ENCODE peak calls at places on chromosomes 4 and X, in six cellular contexts. One of them, this sample, is unnamed.
A peak's percentile ranks its signal among the peaks of the same experiment; 100 is the strongest.

GRCh38 chr4:173763374-173763773 is 233.3 kb upstream of the HAND2 start:
- DNase-seq in transverse colon: no peak
- DNase-seq in cardiac fibroblast: no peak
- DNase-seq in GM13976: no peak
- DNase-seq in lung: no peak
- DNase-seq in mammary epithelial cell: no peak
- DNase-seq in this sample: no peak

GRCh38 chrX:9940397-9940796 is 26.8 kb upstream of the CLDN34 start:
- DNase-seq in transverse colon: no peak
- DNase-seq in cardiac fibroblast: peak; percentile 54
- DNase-seq in GM13976: no peak
- DNase-seq in lung: no peak
- DNase-seq in mammary epithelial cell: peak; percentile 54
- DNase-seq in this sample: no peak

GRCh38 chr4:31467781-31468180 is 747.6 kb downstream of the PCDH7 start:
- DNase-seq in transverse colon: no peak
- DNase-seq in cardiac fibroblast: peak; percentile 54
- DNase-seq in GM13976: no peak
- DNase-seq in lung: no peak
- DNase-seq in mammary epithelial cell: peak; percentile 12
- DNase-seq in this sample: no peak

GRCh38 chrX:57104406-57104805 is 16.9 kb downstream of the SPIN2B start:
- DNase-seq in transverse colon: peak; percentile 15
- DNase-seq in cardiac fibroblast: no peak
- DNase-seq in GM13976: no peak
- DNase-seq in lung: no peak
- DNase-seq in mammary epithelial cell: no peak
- DNase-seq in this sample: no peak

GRCh38 chrX:69562904-69563568 is 52.9 kb upstream of the EDA start:
- DNase-seq in transverse colon: no peak
- DNase-seq in cardiac fibroblast: no peak
- DNase-seq in GM13976: no peak
- DNase-seq in lung: no peak
- DNase-seq in mammary epithelial cell: no peak
- DNase-seq in this sample: no peak

GRCh38 chr4:130203571-130203970 is 1107.6 kb downstream of the C4orf33 start:
- DNase-seq in transverse colon: no peak
- DNase-seq in cardiac fibroblast: no peak
- DNase-seq in GM13976: no peak
- DNase-seq in lung: no peak
- DNase-seq in mammary epithelial cell: no peak
- DNase-seq in this sample: no peak

GRCh38 chr4:159146007-159146330 is 43.1 kb downstream of the RAPGEF2 start:
- DNase-seq in transverse colon: no peak
- DNase-seq in cardiac fibroblast: peak; percentile 26
- DNase-seq in GM13976: no peak
- DNase-seq in lung: no peak
- DNase-seq in mammary epithelial cell: no peak
- DNase-seq in this sample: no peak

GRCh38 chr4:71270901-71271300 is 67.9 kb upstream of the SLC4A4 start:
- DNase-seq in transverse colon: peak; percentile 28
- DNase-seq in cardiac fibroblast: peak; percentile 53
- DNase-seq in GM13976: peak; percentile 17
- DNase-seq in lung: no peak
- DNase-seq in mammary epithelial cell: no peak
- DNase-seq in this sample: peak; percentile 63

GRCh38 chr4:35538807-35539206 is 705.5 kb downstream of the ARAP2 start:
- DNase-seq in transverse colon: no peak
- DNase-seq in cardiac fibroblast: no peak
- DNase-seq in GM13976: no peak
- DNase-seq in lung: no peak
- DNase-seq in mammary epithelial cell: no peak
- DNase-seq in this sample: no peak

GRCh38 chrX:9856596-9856995 is 70.4 kb downstream of the SHROOM2 start:
- DNase-seq in transverse colon: no peak
- DNase-seq in cardiac fibroblast: no peak
- DNase-seq in GM13976: no peak
- DNase-seq in lung: no peak
- DNase-seq in mammary epithelial cell: no peak
- DNase-seq in this sample: no peak

GRCh38 chr4:67288964-67289363 is 256.3 kb downstream of the CENPC start:
- DNase-seq in transverse colon: no peak
- DNase-seq in cardiac fibroblast: no peak
- DNase-seq in GM13976: peak; percentile 29
- DNase-seq in lung: no peak
- DNase-seq in mammary epithelial cell: no peak
- DNase-seq in this sample: peak; percentile 7

GRCh38 chrX:39396358-39396995 is 595.2 kb downstream of the MID1IP1 start:
- DNase-seq in transverse colon: no peak
- DNase-seq in cardiac fibroblast: no peak
- DNase-seq in GM13976: no peak
- DNase-seq in lung: no peak
- DNase-seq in mammary epithelial cell: no peak
- DNase-seq in this sample: no peak

GRCh38 chrX:13791559-13791958 is 25.3 kb downstream of the GPM6B start:
- DNase-seq in transverse colon: no peak
- DNase-seq in cardiac fibroblast: no peak
- DNase-seq in GM13976: no peak
- DNase-seq in lung: no peak
- DNase-seq in mammary epithelial cell: peak; percentile 11
- DNase-seq in this sample: no peak

GRCh38 chr4:87108142-87108546 is 112.3 kb downstream of the KLHL8 start:
- DNase-seq in transverse colon: no peak
- DNase-seq in cardiac fibroblast: peak; percentile 84
- DNase-seq in GM13976: no peak
- DNase-seq in lung: no peak
- DNase-seq in mammary epithelial cell: peak; percentile 59
- DNase-seq in this sample: peak; percentile 21

GRCh38 chrX:17654116-17654515 is 83.2 kb upstream of the SCML1 start:
- DNase-seq in transverse colon: no peak
- DNase-seq in cardiac fibroblast: no peak
- DNase-seq in GM13976: no peak
- DNase-seq in lung: no peak
- DNase-seq in mammary epithelial cell: no peak
- DNase-seq in this sample: no peak

GRCh38 chrX:134460861-134461218 is 875 bp downstream of the HPRT1 start:
- DNase-seq in transverse colon: no peak
- DNase-seq in cardiac fibroblast: peak; percentile 13
- DNase-seq in GM13976: no peak
- DNase-seq in lung: no peak
- DNase-seq in mammary epithelial cell: peak; percentile 3
- DNase-seq in this sample: peak; percentile 6

GRCh38 chrX:54178100-54178940 is 4.7 kb downstream of the FAM120C start:
- DNase-seq in transverse colon: no peak
- DNase-seq in cardiac fibroblast: peak; percentile 83
- DNase-seq in GM13976: no peak
- DNase-seq in lung: no peak
- DNase-seq in mammary epithelial cell: peak; percentile 59
- DNase-seq in this sample: no peak

GRCh38 chrX:39582091-39582490 is 515.7 kb downstream of the BCOR start:
- DNase-seq in transverse colon: no peak
- DNase-seq in cardiac fibroblast: peak; percentile 1
- DNase-seq in GM13976: no peak
- DNase-seq in lung: no peak
- DNase-seq in mammary epithelial cell: peak; percentile 27
- DNase-seq in this sample: peak; percentile 64

GRCh38 chrX:136260801-136261200 is 9.6 kb upstream of the MAP7D3 start:
- DNase-seq in transverse colon: no peak
- DNase-seq in cardiac fibroblast: peak; percentile 83
- DNase-seq in GM13976: no peak
- DNase-seq in lung: no peak
- DNase-seq in mammary epithelial cell: no peak
- DNase-seq in this sample: no peak

GRCh38 chr4:150305995-150306394 is 227.8 kb downstream of the DCLK2 start:
- DNase-seq in transverse colon: no peak
- DNase-seq in cardiac fibroblast: peak; percentile 81
- DNase-seq in GM13976: no peak
- DNase-seq in lung: no peak
- DNase-seq in mammary epithelial cell: peak; percentile 51
- DNase-seq in this sample: no peak

GRCh38 chr4:15420642-15421041 is 7.2 kb upstream of the C1QTNF7 start:
- DNase-seq in transverse colon: no peak
- DNase-seq in cardiac fibroblast: peak; percentile 88
- DNase-seq in GM13976: no peak
- DNase-seq in lung: no peak
- DNase-seq in mammary epithelial cell: peak; percentile 48
- DNase-seq in this sample: no peak

GRCh38 chrX:48021026-48021900 is 14.5 kb downstream of the SPACA5 start:
- DNase-seq in transverse colon: peak; percentile 81
- DNase-seq in cardiac fibroblast: peak; percentile 87
- DNase-seq in GM13976: peak; percentile 37
- DNase-seq in lung: peak; percentile 75
- DNase-seq in mammary epithelial cell: peak; percentile 76
- DNase-seq in this sample: peak; percentile 79

GRCh38 chr4:69147334-69147733 is 51.1 kb downstream of the UGT2B7 start:
- DNase-seq in transverse colon: no peak
- DNase-seq in cardiac fibroblast: no peak
- DNase-seq in GM13976: no peak
- DNase-seq in lung: no peak
- DNase-seq in mammary epithelial cell: no peak
- DNase-seq in this sample: no peak

GRCh38 chr4:39256436-39256835 is 74.1 kb downstream of the WDR19 start:
- DNase-seq in transverse colon: no peak
- DNase-seq in cardiac fibroblast: peak; percentile 51
- DNase-seq in GM13976: no peak
- DNase-seq in lung: no peak
- DNase-seq in mammary epithelial cell: peak; percentile 11
- DNase-seq in this sample: no peak

GRCh38 chr4:75980576-75980975 is 10.2 kb downstream of the SDAD1 start:
- DNase-seq in transverse colon: no peak
- DNase-seq in cardiac fibroblast: no peak
- DNase-seq in GM13976: no peak
- DNase-seq in lung: no peak
- DNase-seq in mammary epithelial cell: no peak
- DNase-seq in this sample: no peak

GRCh38 chr4:10017037-10017893 is 4.0 kb downstream of the SLC2A9 start:
- DNase-seq in transverse colon: no peak
- DNase-seq in cardiac fibroblast: no peak
- DNase-seq in GM13976: no peak
- DNase-seq in lung: no peak
- DNase-seq in mammary epithelial cell: no peak
- DNase-seq in this sample: no peak

GRCh38 chr4:10020106-10020505 is 1.2 kb downstream of the SLC2A9 start:
- DNase-seq in transverse colon: no peak
- DNase-seq in cardiac fibroblast: no peak
- DNase-seq in GM13976: no peak
- DNase-seq in lung: no peak
- DNase-seq in mammary epithelial cell: no peak
- DNase-seq in this sample: no peak

GRCh38 chr4:10020871-10021676 is at the start of gene SLC2A9:
- DNase-seq in transverse colon: peak; percentile 33
- DNase-seq in cardiac fibroblast: peak; percentile 58
- DNase-seq in GM13976: no peak
- DNase-seq in lung: no peak
- DNase-seq in mammary epithelial cell: peak; percentile 79
- DNase-seq in this sample: no peak

GRCh38 chr4:10019521-10020051 is 1.7 kb downstream of the SLC2A9 start:
- DNase-seq in transverse colon: no peak
- DNase-seq in cardiac fibroblast: no peak
- DNase-seq in GM13976: no peak
- DNase-seq in lung: no peak
- DNase-seq in mammary epithelial cell: no peak
- DNase-seq in this sample: no peak

GRCh38 chr4:10018818-10019438 is 2.4 kb downstream of the SLC2A9 start:
- DNase-seq in transverse colon: peak; percentile 97
- DNase-seq in cardiac fibroblast: peak; percentile 98
- DNase-seq in GM13976: peak; percentile 97
- DNase-seq in lung: peak; percentile 97
- DNase-seq in mammary epithelial cell: peak; percentile 94
- DNase-seq in this sample: peak; percentile 90
- TF ChIP-seq CTCF in transverse colon: peak; percentile 98
- TF ChIP-seq CTCF in cardiac fibroblast: peak; percentile 95
- TF ChIP-seq CTCF in GM13976: peak; percentile 99
- TF ChIP-seq CTCF in lung: peak; percentile 99
- TF ChIP-seq CTCF in mammary epithelial cell: peak; percentile 98
- TF ChIP-seq CTCF in this sample: peak; percentile 82

GRCh38 chrX:1300449-1300848 is 31.8 kb downstream of the CSF2RA start:
- DNase-seq in transverse colon: no peak
- DNase-seq in cardiac fibroblast: no peak
- DNase-seq in GM13976: no peak
- DNase-seq in lung: no peak
- DNase-seq in mammary epithelial cell: no peak
- DNase-seq in this sample: no peak

GRCh38 chrX:1294301-1295067 is 25.9 kb downstream of the CSF2RA start:
- DNase-seq in transverse colon: no peak
- DNase-seq in cardiac fibroblast: no peak
- DNase-seq in GM13976: no peak
- DNase-seq in lung: no peak
- DNase-seq in mammary epithelial cell: no peak
- DNase-seq in this sample: no peak

GRCh38 chrX:1292581-1293310 is 24.1 kb downstream of the CSF2RA start:
- DNase-seq in transverse colon: no peak
- DNase-seq in cardiac fibroblast: no peak
- DNase-seq in GM13976: no peak
- DNase-seq in lung: no peak
- DNase-seq in mammary epithelial cell: no peak
- DNase-seq in this sample: no peak

GRCh38 chrX:1291110-1291740 is 22.6 kb downstream of the CSF2RA start:
- DNase-seq in transverse colon: no peak
- DNase-seq in cardiac fibroblast: no peak
- DNase-seq in GM13976: no peak
- DNase-seq in lung: no peak
- DNase-seq in mammary epithelial cell: no peak
- DNase-seq in this sample: no peak

GRCh38 chrX:1295550-1295949 is 26.9 kb downstream of the CSF2RA start:
- DNase-seq in transverse colon: no peak
- DNase-seq in cardiac fibroblast: no peak
- DNase-seq in GM13976: no peak
- DNase-seq in lung: no peak
- DNase-seq in mammary epithelial cell: no peak
- DNase-seq in this sample: no peak
- TF ChIP-seq CTCF in transverse colon: no peak
- TF ChIP-seq CTCF in cardiac fibroblast: no peak
- TF ChIP-seq CTCF in GM13976: no peak
- TF ChIP-seq CTCF in lung: no peak
- TF ChIP-seq CTCF in mammary epithelial cell: no peak
- TF ChIP-seq CTCF in this sample: no peak

DNA sequence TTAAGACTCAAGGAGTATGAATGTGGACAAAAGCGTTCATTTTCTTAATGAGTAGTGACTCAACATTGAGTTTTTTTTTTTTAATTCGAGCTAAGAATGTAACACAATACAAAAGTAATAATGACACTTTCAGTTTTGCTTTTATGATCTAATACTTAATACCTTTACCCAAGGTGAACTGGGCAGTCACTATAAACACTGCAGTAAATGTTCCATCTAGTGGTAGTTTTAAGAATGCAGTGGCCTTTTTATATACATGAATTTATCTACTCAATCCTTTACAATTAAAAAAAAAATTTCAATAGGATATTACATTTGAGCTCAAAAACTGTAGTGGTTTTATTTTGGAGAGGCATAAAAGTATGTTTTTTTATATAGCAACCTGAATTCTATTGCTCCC is 33.9 kb downstream of the PDK3 start:
- DNase-seq in transverse colon: no peak
- DNase-seq in cardiac fibroblast: peak; percentile 19
- DNase-seq in GM13976: peak; percentile 31
- DNase-seq in lung: no peak
- DNase-seq in mammary epithelial cell: peak; percentile 25
- DNase-seq in this sample: no peak
- TF ChIP-seq CTCF in transverse colon: peak; percentile 71
- TF ChIP-seq CTCF in cardiac fibroblast: peak; percentile 43
- TF ChIP-seq CTCF in GM13976: peak; percentile 31
- TF ChIP-seq CTCF in lung: no peak
- TF ChIP-seq CTCF in mammary epithelial cell: peak; percentile 63
- TF ChIP-seq CTCF in this sample: no peak

GRCh38 chr4:151917145-151917775 is 156.5 kb upstream of the GATB start:
- DNase-seq in transverse colon: no peak
- DNase-seq in cardiac fibroblast: no peak
- DNase-seq in GM13976: no peak
- DNase-seq in lung: no peak
- DNase-seq in mammary epithelial cell: no peak
- DNase-seq in this sample: no peak
- TF ChIP-seq CTCF in transverse colon: no peak
- TF ChIP-seq CTCF in cardiac fibroblast: no peak
- TF ChIP-seq CTCF in GM13976: no peak
- TF ChIP-seq CTCF in lung: no peak
- TF ChIP-seq CTCF in mammary epithelial cell: no peak
- TF ChIP-seq CTCF in this sample: no peak